ENCODE peak calls at places on chromosome 5, in nine cellular contexts. M is stimulated activated CD8-positive, alpha-beta memory T cell treated with anti-CD3 and anti-CD28 coated beads, Interleukin-15, amount 100 ng/mL, for 4 hours; G is activated CD8-positive, alpha-beta memory T cell treated with anti-CD3 and anti-CD28 coated beads, Interleukin-2, amount 50 U/mL, for 48 hours; J is WTC11; D is stimulated activated CD4-positive, alpha-beta T cell treated with anti-CD3 and anti-CD28 coated beads, Interleukin-1b, Interleukin-23, amount 100 ng/mL, for 48 hours; Y is H7; V is iPS-NIHi11; K is HEK293T; E is stimulated activated naive CD4-positive, alpha-beta T cell. I is an unnamed sample.

GRCh38 chr5:33933723-33934544 is 2.3 kb upstream of the RXFP3 start:
- DNase-seq in M (no peak), G (no peak), J (no peak), D (no peak), Y (no peak), V (no peak), K (no peak), E (no peak), I (no peak)

GRCh38 chr5:77892061-77893010 is 116.2 kb upstream of the TBCA start:
- DNase-seq in M (no peak), G (no peak), J (no peak), D (no peak), Y (no peak), V (no peak), K (no peak), E (no peak), I (no peak)

GRCh38 chr5:39934830-39935229 is 510.1 kb upstream of the DAB2 start:
- DNase-seq in M (no peak), G (no peak), J (no peak), D (no peak), Y (no peak), V (no peak), K (no peak), E (no peak), I (no peak)

GRCh38 chr5:144183254-144183889 is 12.7 kb downstream of the KCTD16 start:
- DNase-seq in M (no peak), G (no peak), J (no peak), D (no peak), Y (peak; percentile 19), V (no peak), K (peak; percentile 10), E (no peak), I (no peak)

GRCh38 chr5:157312492-157312891 is 46.6 kb downstream of the CYFIP2 start:
- DNase-seq in M (peak; percentile 18), G (no peak), J (peak; percentile 33), D (peak; percentile 71), Y (peak; percentile 79), V (peak; percentile 77), K (peak; percentile 67), E (peak; percentile 34), I (no peak)

GRCh38 chr5:67221487-67222242 is 25.1 kb upstream of the CD180 start:
- DNase-seq in M (no peak), G (peak; percentile 68), J (no peak), D (peak; percentile 58), Y (no peak), V (no peak), K (no peak), E (peak; percentile 6), I (no peak)

GRCh38 chr5:176425791-176426190 is 9.5 kb upstream of the CLTB start:
- DNase-seq in M (no peak), G (no peak), J (no peak), D (no peak), Y (no peak), V (no peak), K (no peak), E (no peak), I (no peak)

GRCh38 chr5:146484714-146485391 is 31.1 kb downstream of the GPR151 start:
- DNase-seq in M (no peak), G (no peak), J (no peak), D (no peak), Y (no peak), V (no peak), K (no peak), E (no peak), I (no peak)

GRCh38 chr5:179795863-179796833 is 2.4 kb downstream of the LTC4S start:
- DNase-seq in M (no peak), G (peak; percentile 85), J (peak; percentile 84), D (peak; percentile 54), Y (peak; percentile 96), V (peak; percentile 85), K (peak; percentile 82), E (peak; percentile 71), I (peak; percentile 89)

GRCh38 chr5:174436805-174437204 is 287.6 kb upstream of the MSX2 start:
- DNase-seq in M (no peak), G (no peak), J (no peak), D (no peak), Y (no peak), V (no peak), K (no peak), E (no peak), I (no peak)

GRCh38 chr5:120096413-120096812 is 367.7 kb upstream of the PRR16 start:
- DNase-seq in M (no peak), G (no peak), J (no peak), D (no peak), Y (no peak), V (no peak), K (no peak), E (no peak), I (no peak)

GRCh38 chr5:87430863-87431262 is 18.1 kb upstream of the CCNH start:
- DNase-seq in M (no peak), G (no peak), J (no peak), D (no peak), Y (no peak), V (no peak), K (no peak), E (no peak), I (no peak)

GRCh38 chr5:145834917-145835838 is at the start of gene PRELID2:
- DNase-seq in M (peak; percentile 32), G (peak; percentile 76), J (peak; percentile 88), D (peak; percentile 55), Y (peak; percentile 88), V (peak; percentile 87), K (peak; percentile 83), E (no peak), I (peak; percentile 94)

GRCh38 chr5:169590602-169591001 is 7.0 kb downstream of the SPDL1 start:
- DNase-seq in M (no peak), G (no peak), J (no peak), D (no peak), Y (no peak), V (no peak), K (no peak), E (no peak), I (no peak)

GRCh38 chr5:139919308-139919707 is 123.7 kb downstream of the PSD2 start:
- DNase-seq in M (no peak), G (no peak), J (no peak), D (no peak), Y (no peak), V (no peak), K (no peak), E (no peak), I (no peak)

GRCh38 chr5:32329395-32329834 is 16.7 kb upstream of the MTMR12 start:
- DNase-seq in M (no peak), G (peak; percentile 71), J (peak; percentile 69), D (peak; percentile 56), Y (peak; percentile 84), V (peak; percentile 82), K (peak; percentile 77), E (peak; percentile 12), I (peak; percentile 71)

GRCh38 chr5:83924171-83924570 is 203.5 kb upstream of the HAPLN1 start:
- DNase-seq in M (no peak), G (no peak), J (no peak), D (no peak), Y (no peak), V (no peak), K (no peak), E (no peak), I (no peak)

GRCh38 chr5:11251242-11251641 is 490.2 kb upstream of the DAP start:
- DNase-seq in M (no peak), G (no peak), J (no peak), D (no peak), Y (no peak), V (peak; percentile 40), K (no peak), E (no peak), I (no peak)

GRCh38 chr5:59575648-59576290 is 317.8 kb downstream of the PDE4D start:
- DNase-seq in M (no peak), G (no peak), J (no peak), D (no peak), Y (no peak), V (no peak), K (no peak), E (no peak), I (no peak)

GRCh38 chr5:169874626-169875025 is 105.7 kb downstream of the INSYN2B start:
- DNase-seq in M (no peak), G (no peak), J (no peak), D (no peak), Y (no peak), V (no peak), K (no peak), E (no peak), I (no peak)

GRCh38 chr5:168833936-168834335 is 254.8 kb upstream of the PANK3 start:
- DNase-seq in M (no peak), G (no peak), J (peak; percentile 56), D (no peak), Y (peak; percentile 65), V (peak; percentile 66), K (no peak), E (no peak), I (no peak)

GRCh38 chr5:13859285-13859684 is 85.2 kb downstream of the DNAH5 start:
- DNase-seq in M (no peak), G (no peak), J (no peak), D (no peak), Y (no peak), V (no peak), K (no peak), E (no peak), I (no peak)

GRCh38 chr5:123305751-123306150 is 117.5 kb downstream of the CEP120 start:
- DNase-seq in M (no peak), G (no peak), J (no peak), D (no peak), Y (no peak), V (no peak), K (no peak), E (no peak), I (no peak)

GRCh38 chr5:54738118-54738972 is 220.8 kb downstream of the SNX18 start:
- DNase-seq in M (no peak), G (no peak), J (no peak), D (no peak), Y (no peak), V (no peak), K (no peak), E (no peak), I (peak; percentile 79)

GRCh38 chr5:150081541-150082283 is 4.6 kb downstream of the CSF1R start:
- DNase-seq in M (peak; percentile 7), G (no peak), J (no peak), D (no peak), Y (peak; percentile 70), V (peak; percentile 46), K (no peak), E (no peak), I (peak; percentile 79)

GRCh38 chr5:159883522-159883950 is 32.7 kb upstream of the ADRA1B start:
- DNase-seq in M (no peak), G (no peak), J (no peak), D (no peak), Y (no peak), V (no peak), K (no peak), E (no peak), I (no peak)

GRCh38 chr5:158609328-158609727 is 490.4 kb downstream of the EBF1 start:
- DNase-seq in M (no peak), G (no peak), J (no peak), D (no peak), Y (no peak), V (no peak), K (no peak), E (no peak), I (no peak)

GRCh38 chr5:1805736-1806135 is 4.5 kb downstream of the NDUFS6 start:
- DNase-seq in M (no peak), G (no peak), J (no peak), D (no peak), Y (no peak), V (no peak), K (no peak), E (no peak), I (no peak)

GRCh38 chr5:169331292-169331852 is 30.4 kb upstream of the SLIT3 start:
- DNase-seq in M (no peak), G (no peak), J (no peak), D (no peak), Y (no peak), V (no peak), K (no peak), E (no peak), I (no peak)

GRCh38 chr5:179416906-179417470 is 71.7 kb upstream of the ADAMTS2 start:
- DNase-seq in M (no peak), G (no peak), J (no peak), D (no peak), Y (peak; percentile 53), V (peak; percentile 8), K (no peak), E (no peak), I (no peak)

GRCh38 chr5:91408710-91409109 is 25.6 kb upstream of the ARRDC3 start:
- DNase-seq in M (no peak), G (no peak), J (no peak), D (no peak), Y (no peak), V (no peak), K (no peak), E (no peak), I (no peak)